ENCODE peak calls at places on chromosomes 6 and 20, in seven cellular contexts. P, Z, M, F, S, T and K are unnamed samples.

GRCh38 chr20:53899351-53900167 is 170.8 kb downstream of the BCAS1 start:
- DNase-seq in F (peak; percentile 38), S (peak; percentile 93), Z (peak; percentile 62), P (no peak), M (no peak), T (peak; percentile 100), K (peak; percentile 83)

GRCh38 chr20:58700823-58701222 is 8.2 kb downstream of the NPEPL1 start:
- DNase-seq in M (no peak), T (no peak), Z (no peak), S (no peak), F (no peak), P (no peak), K (no peak)

GRCh38 chr20:4069741-4070140 is 54.4 kb upstream of the RNF24 start:
- DNase-seq in Z (no peak), F (no peak), M (no peak), T (peak; percentile 32), S (no peak), P (no peak), K (peak; percentile 70)

GRCh38 chr20:32971703-32972161 is 32.5 kb downstream of the SUN5 start:
- DNase-seq in M (no peak), Z (peak; percentile 26), T (no peak), F (no peak), P (no peak), S (peak; percentile 36), K (no peak)

GRCh38 chr6:170176621-170177382 is 114.1 kb downstream of the DLL1 start:
- DNase-seq in F (peak; percentile 80), P (no peak), M (no peak), Z (no peak), S (no peak), T (no peak), K (peak; percentile 31)

GRCh38 chr6:39263299-39264037 is 34.2 kb upstream of the KCNK5 start:
- DNase-seq in F (no peak), P (no peak), Z (no peak), S (no peak), T (peak; percentile 49), M (peak; percentile 83), K (no peak)

GRCh38 chr6:146902846-146903245 is 301.4 kb upstream of the STXBP5 start:
- DNase-seq in Z (no peak), M (no peak), S (no peak), F (no peak), T (no peak), P (no peak), K (peak; percentile 14)

GRCh38 chr20:44970243-44970757 is 4.0 kb downstream of the STK4 start:
- DNase-seq in T (no peak), F (no peak), M (no peak), S (no peak), Z (no peak), P (no peak), K (no peak)

GRCh38 chr6:160297310-160297709 is 38.7 kb upstream of the SLC22A2 start:
- DNase-seq in T (peak; percentile 51), Z (peak; percentile 21), P (no peak), F (no peak), S (no peak), M (peak; percentile 56), K (no peak)

GRCh38 chr6:47414517-47415167 is 62.9 kb upstream of the CD2AP start:
- DNase-seq in S (peak; percentile 60), F (no peak), M (peak; percentile 15), P (no peak), Z (no peak), T (peak; percentile 54), K (peak; percentile 72)

GRCh38 chr20:33832113-33832853 is 21.1 kb downstream of the CHMP4B start:
- DNase-seq in T (no peak), P (no peak), M (peak; percentile 53), S (no peak), F (no peak), Z (peak; percentile 61), K (no peak)

GRCh38 chr20:48257833-48258232 is 472.6 kb upstream of the SULF2 start:
- DNase-seq in T (no peak), M (no peak), S (no peak), Z (no peak), P (no peak), F (no peak), K (no peak)

GRCh38 chr20:20780127-20780822 is 67.8 kb upstream of the RALGAPA2 start:
- DNase-seq in Z (no peak), M (peak; percentile 19), T (peak; percentile 39), S (no peak), P (no peak), F (no peak), K (peak; percentile 41)

GRCh38 chr20:53102361-53102760 is 130.2 kb downstream of the TSHZ2 start:
- DNase-seq in T (no peak), S (no peak), P (no peak), Z (no peak), F (no peak), M (no peak), K (no peak)

GRCh38 chr20:9040874-9041524 is 27.9 kb upstream of the PLCB4 start:
- DNase-seq in Z (no peak), T (no peak), F (no peak), P (no peak), S (no peak), M (no peak), K (peak; percentile 69)

GRCh38 chr6:41707565-41708200 is 27.7 kb downstream of the TFEB start:
- DNase-seq in T (no peak), Z (no peak), M (no peak), F (no peak), P (no peak), S (peak; percentile 71), K (no peak)

GRCh38 chr20:58141496-58141895 is 87.0 kb downstream of the ANKRD60 start:
- DNase-seq in Z (no peak), P (no peak), T (no peak), S (no peak), M (no peak), F (no peak), K (no peak)

GRCh38 chr6:43706788-43707187 is 19.2 kb upstream of the MRPS18A start:
- DNase-seq in P (no peak), F (no peak), Z (no peak), S (no peak), T (no peak), M (no peak), K (no peak)

GRCh38 chr6:43707767-43708166 is 20.2 kb upstream of the MRPS18A start:
- DNase-seq in S (no peak), Z (peak; percentile 61), T (no peak), P (no peak), F (no peak), M (no peak), K (no peak)

GRCh38 chr6:43709654-43710303 is 22.2 kb upstream of the MRPS18A start:
- DNase-seq in Z (no peak), S (no peak), F (no peak), P (no peak), M (no peak), T (no peak), K (no peak)

GRCh38 chr6:43707269-43707668 is 19.7 kb upstream of the MRPS18A start:
- DNase-seq in M (no peak), F (no peak), P (no peak), Z (no peak), S (no peak), T (no peak), K (no peak)

GRCh38 chr6:43708857-43709653 is 21.5 kb upstream of the MRPS18A start:
- DNase-seq in F (no peak), S (no peak), T (no peak), M (no peak), P (no peak), Z (no peak), K (peak; percentile 93)
- H3K4me2 ChIP-seq in F (no peak overlapping the region), S (no peak overlapping the region), T (no peak overlapping the region), M (no peak overlapping the region), P (no peak overlapping the region), Z (no peak overlapping the region), K (peak overlapping the region; percentile 40)

DNA sequence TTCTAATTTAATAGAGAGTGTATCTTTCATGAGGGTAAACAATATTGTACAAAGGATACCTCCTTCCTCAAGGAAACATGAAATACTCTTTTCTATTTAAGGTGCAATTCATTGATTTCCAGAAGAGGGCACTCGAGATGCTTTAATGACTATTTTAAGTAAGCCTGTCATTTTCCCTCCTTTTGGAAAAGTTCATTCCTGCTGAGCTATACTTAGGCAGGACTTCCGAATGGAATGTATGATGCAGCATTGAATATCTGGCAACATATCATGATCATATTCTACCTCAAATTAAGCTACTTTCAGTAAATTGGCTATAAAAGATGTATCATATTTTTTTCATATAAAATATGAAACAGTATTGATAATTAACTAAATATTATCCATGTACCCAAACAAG is 5.0 kb downstream of the DST start:
- DNase-seq in P (peak; percentile 49), F (peak; percentile 43), M (peak; percentile 76), T (peak; percentile 87), Z (peak; percentile 65), S (peak; percentile 24), K (peak; percentile 79)
- TF ChIP-seq EZH2phosphoT487 in P (no peak), F (no peak), M (no peak), T (no peak), Z (no peak), S (no peak), K (no peak)

DNA sequence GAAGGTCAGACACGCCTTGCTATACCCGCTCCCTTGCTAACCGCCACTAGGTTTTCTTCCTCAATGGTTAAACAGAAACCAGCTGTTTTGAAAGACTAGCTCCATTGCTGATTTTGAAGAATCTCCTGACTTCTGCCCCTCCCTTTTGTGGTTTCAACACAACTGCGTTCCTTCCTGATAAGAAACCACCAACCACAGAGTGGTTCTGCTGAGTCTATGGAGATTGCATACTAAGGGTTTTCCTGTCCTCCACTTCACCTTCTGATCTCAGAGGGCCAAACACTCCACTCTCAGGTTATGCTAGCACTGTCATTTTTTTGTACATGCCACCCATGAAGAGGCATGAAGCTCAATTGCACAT is 207.9 kb downstream of the MYLK4 start:
- DNase-seq in M (no peak), F (no peak), T (peak; percentile 54), S (no peak), P (no peak), Z (no peak), K (peak; percentile 30)
- H3K4me2 ChIP-seq in M (no peak overlapping the region), F (no peak overlapping the region), T (peak overlapping the region; percentile 0), S (no peak overlapping the region), P (no peak overlapping the region), Z (no peak overlapping the region), K (no peak overlapping the region)

GRCh38 chr20:62265365-62265764 is 27.0 kb downstream of the OSBPL2 start:
- DNase-seq in S (no peak), Z (no peak), T (no peak), M (no peak), F (no peak), P (no peak), K (no peak)

GRCh38 chr20:62262064-62262463 is 23.7 kb downstream of the OSBPL2 start:
- DNase-seq in M (no peak), T (no peak), P (no peak), F (no peak), Z (no peak), S (no peak), K (no peak)

GRCh38 chr20:62266340-62266739 is 28.0 kb downstream of the OSBPL2 start:
- DNase-seq in S (peak; percentile 37), T (peak; percentile 22), P (no peak), F (no peak), Z (no peak), M (no peak), K (no peak)

GRCh38 chr20:62266851-62267250 is 28.5 kb downstream of the OSBPL2 start:
- DNase-seq in Z (no peak), M (no peak), S (no peak), T (no peak), P (no peak), F (no peak), K (no peak)

DNA sequence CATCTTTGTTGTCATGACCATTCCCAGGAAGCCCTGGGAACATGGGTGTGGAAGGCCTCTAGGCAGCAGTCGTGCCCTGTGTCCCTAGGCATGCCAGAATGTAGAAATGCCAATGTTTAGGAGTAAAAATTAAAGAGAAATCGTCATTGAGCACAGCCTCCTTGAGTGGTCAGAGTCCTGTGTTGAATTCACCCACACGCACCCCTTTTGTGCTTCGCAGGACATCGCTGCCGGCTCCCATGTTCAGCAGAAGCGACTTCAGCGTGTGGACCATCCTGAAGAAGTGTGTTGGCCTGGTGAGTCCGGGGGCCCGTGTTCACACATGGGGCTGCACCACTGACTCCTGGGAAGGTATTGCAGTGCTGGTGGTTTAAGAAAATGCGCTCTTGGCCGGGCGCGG is 25.1 kb downstream of the OSBPL2 start:
- DNase-seq in S (no peak), M (no peak), T (no peak), Z (no peak), P (no peak), F (no peak), K (no peak)
- TF ChIP-seq EZH2phosphoT487 in S (no peak), M (no peak), T (no peak), Z (no peak), P (no peak), F (no peak), K (no peak)